ENCODE peak calls at places on chromosomes 13 and 19, in ten cellular contexts. One of them, this sample, is unnamed.

GRCh38 chr19:38464421-38465082 is 31.1 kb downstream of the RYR1 start:
- DNase-seq in GM06990: no peak
- DNase-seq in fibroblast of mammary gland: no peak
- DNase-seq in psoas muscle: no peak
- DNase-seq in cardiac muscle cell: no peak
- DNase-seq in epithelial cell of esophagus: no peak
- DNase-seq in Peyer's patch: no peak
- DNase-seq in GM23338: no peak
- DNase-seq in coronary artery: no peak
- DNase-seq in cardiac fibroblast: no peak
- DNase-seq in this sample: no peak

GRCh38 chr13:44026194-44026593 is 146.5 kb downstream of the LACC1 start:
- DNase-seq in epithelial cell of esophagus: no peak
- DNase-seq in cardiac fibroblast: no peak
- DNase-seq in fibroblast of mammary gland: no peak
- DNase-seq in GM06990: no peak
- DNase-seq in psoas muscle: no peak
- DNase-seq in GM23338: peak
- DNase-seq in coronary artery: no peak
- DNase-seq in cardiac muscle cell: no peak
- DNase-seq in Peyer's patch: no peak
- DNase-seq in this sample: no peak

GRCh38 chr13:109698779-109699178 is 87.6 kb downstream of the IRS2 start:
- DNase-seq in coronary artery: no peak
- DNase-seq in Peyer's patch: no peak
- DNase-seq in epithelial cell of esophagus: peak
- DNase-seq in cardiac fibroblast: peak
- DNase-seq in psoas muscle: no peak
- DNase-seq in fibroblast of mammary gland: peak
- DNase-seq in GM06990: no peak
- DNase-seq in GM23338: no peak
- DNase-seq in cardiac muscle cell: peak
- DNase-seq in this sample: peak

GRCh38 chr19:28489126-28489660 is 723.8 kb downstream of the UQCRFS1 start:
- DNase-seq in coronary artery: no peak
- DNase-seq in psoas muscle: no peak
- DNase-seq in Peyer's patch: no peak
- DNase-seq in cardiac muscle cell: no peak
- DNase-seq in GM06990: no peak
- DNase-seq in cardiac fibroblast: no peak
- DNase-seq in fibroblast of mammary gland: no peak
- DNase-seq in GM23338: peak
- DNase-seq in epithelial cell of esophagus: no peak
- DNase-seq in this sample: no peak

GRCh38 chr19:10228925-10229324 is 2.2 kb downstream of the S1PR2 start:
- DNase-seq in GM23338: peak
- DNase-seq in cardiac muscle cell: peak
- DNase-seq in psoas muscle: no peak
- DNase-seq in coronary artery: no peak
- DNase-seq in cardiac fibroblast: peak
- DNase-seq in fibroblast of mammary gland: peak
- DNase-seq in GM06990: no peak
- DNase-seq in epithelial cell of esophagus: peak
- DNase-seq in Peyer's patch: peak
- DNase-seq in this sample: no peak

GRCh38 chr19:3343619-3344502 is 22.5 kb upstream of the NFIC start:
- DNase-seq in cardiac muscle cell: peak
- DNase-seq in GM06990: no peak
- DNase-seq in psoas muscle: peak
- DNase-seq in cardiac fibroblast: peak
- DNase-seq in fibroblast of mammary gland: peak
- DNase-seq in coronary artery: peak
- DNase-seq in Peyer's patch: peak
- DNase-seq in epithelial cell of esophagus: peak
- DNase-seq in GM23338: peak
- DNase-seq in this sample: peak

GRCh38 chr13:41130356-41130755 is 2.2 kb downstream of the KBTBD6 start:
- DNase-seq in cardiac muscle cell: no peak
- DNase-seq in psoas muscle: no peak
- DNase-seq in GM06990: no peak
- DNase-seq in cardiac fibroblast: peak
- DNase-seq in GM23338: no peak
- DNase-seq in Peyer's patch: no peak
- DNase-seq in epithelial cell of esophagus: peak
- DNase-seq in coronary artery: no peak
- DNase-seq in fibroblast of mammary gland: peak
- DNase-seq in this sample: no peak

GRCh38 chr19:38596057-38596981 is 21.4 kb downstream of the MAP4K1 start:
- DNase-seq in GM23338: peak
- DNase-seq in epithelial cell of esophagus: peak
- DNase-seq in cardiac fibroblast: no peak
- DNase-seq in fibroblast of mammary gland: no peak
- DNase-seq in coronary artery: no peak
- DNase-seq in GM06990: no peak
- DNase-seq in Peyer's patch: peak
- DNase-seq in psoas muscle: peak
- DNase-seq in cardiac muscle cell: peak
- DNase-seq in this sample: peak

GRCh38 chr19:6060600-6061391 is 49.5 kb downstream of the RFX2 start:
- DNase-seq in cardiac muscle cell: no peak
- DNase-seq in GM06990: no peak
- DNase-seq in GM23338: no peak
- DNase-seq in fibroblast of mammary gland: peak
- DNase-seq in psoas muscle: peak
- DNase-seq in coronary artery: peak
- DNase-seq in epithelial cell of esophagus: no peak
- DNase-seq in Peyer's patch: peak
- DNase-seq in cardiac fibroblast: peak
- DNase-seq in this sample: no peak

GRCh38 chr13:98253526-98253925 is 76.5 kb upstream of the RNF113B start:
- DNase-seq in Peyer's patch: no peak
- DNase-seq in cardiac fibroblast: no peak
- DNase-seq in GM23338: no peak
- DNase-seq in coronary artery: peak
- DNase-seq in fibroblast of mammary gland: peak
- DNase-seq in epithelial cell of esophagus: no peak
- DNase-seq in cardiac muscle cell: no peak
- DNase-seq in GM06990: no peak
- DNase-seq in psoas muscle: no peak
- DNase-seq in this sample: peak

GRCh38 chr13:39452834-39453233 is 150.2 kb downstream of the LHFPL6 start:
- DNase-seq in cardiac fibroblast: no peak
- DNase-seq in GM23338: no peak
- DNase-seq in fibroblast of mammary gland: no peak
- DNase-seq in Peyer's patch: no peak
- DNase-seq in GM06990: no peak
- DNase-seq in epithelial cell of esophagus: no peak
- DNase-seq in coronary artery: no peak
- DNase-seq in cardiac muscle cell: no peak
- DNase-seq in psoas muscle: no peak
- DNase-seq in this sample: no peak

GRCh38 chr19:3285647-3286176 is 61.3 kb downstream of the CELF5 start:
- DNase-seq in GM06990: peak
- DNase-seq in coronary artery: no peak
- DNase-seq in GM23338: peak
- DNase-seq in fibroblast of mammary gland: peak
- DNase-seq in Peyer's patch: peak
- DNase-seq in epithelial cell of esophagus: no peak
- DNase-seq in psoas muscle: peak
- DNase-seq in cardiac fibroblast: no peak
- DNase-seq in cardiac muscle cell: peak
- DNase-seq in this sample: no peak

DNA sequence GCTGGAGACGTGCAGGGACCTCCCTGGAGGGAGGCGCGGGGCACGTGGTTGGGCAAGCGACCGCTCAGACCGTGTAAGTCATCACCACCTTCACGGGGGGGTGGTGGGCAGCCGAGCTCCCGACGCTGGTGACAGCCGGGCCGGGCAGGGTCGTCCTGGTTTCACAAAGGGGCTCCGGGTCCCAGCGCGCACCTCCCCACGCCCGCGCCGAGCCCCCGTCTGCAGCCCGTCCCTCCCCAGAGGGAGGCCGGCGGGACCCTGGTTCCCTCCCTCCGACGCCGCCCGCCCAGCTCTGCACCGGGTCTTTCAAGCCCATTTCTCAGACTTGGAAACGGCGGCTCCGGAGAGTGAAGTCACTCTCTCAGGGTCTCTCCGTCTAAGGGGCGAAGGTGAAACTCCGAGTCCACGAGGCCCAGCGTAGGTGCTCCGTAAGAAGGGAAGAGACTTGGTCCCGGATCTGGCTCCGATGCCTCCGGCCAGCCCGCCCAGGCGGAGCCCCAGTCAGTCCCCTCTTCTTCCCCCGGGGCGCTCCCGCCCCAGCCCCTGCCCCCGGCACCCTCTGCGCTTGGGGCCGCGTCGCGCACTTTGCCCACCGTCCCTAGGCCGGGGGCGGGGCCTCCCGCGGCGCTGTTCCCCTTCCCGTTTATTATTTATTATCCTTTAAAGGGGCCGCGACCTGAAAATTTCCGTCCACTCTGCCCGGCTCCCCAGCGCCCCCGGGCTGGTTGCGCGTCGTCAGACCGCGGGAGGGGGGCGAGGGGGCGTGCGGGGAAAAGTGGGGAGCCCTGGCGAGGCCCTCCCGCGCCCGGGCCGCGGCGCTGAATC is 536 bp upstream of the ARID3A start:
- DNase-seq in GM23338: peak
- DNase-seq in psoas muscle: peak
- DNase-seq in cardiac muscle cell: peak
- DNase-seq in GM06990: peak
- DNase-seq in coronary artery: peak
- DNase-seq in fibroblast of mammary gland: peak
- DNase-seq in Peyer's patch: peak
- DNase-seq in epithelial cell of esophagus: peak
- DNase-seq in cardiac fibroblast: peak
- DNase-seq in this sample: peak
- TF ChIP-seq CTCF in GM23338: no peak
- TF ChIP-seq CTCF in psoas muscle: no peak
- TF ChIP-seq CTCF in cardiac muscle cell: no peak
- TF ChIP-seq CTCF in GM06990: peak
- TF ChIP-seq CTCF in coronary artery: no peak
- TF ChIP-seq CTCF in fibroblast of mammary gland: no peak
- TF ChIP-seq CTCF in Peyer's patch: no peak
- TF ChIP-seq CTCF in epithelial cell of esophagus: no peak
- TF ChIP-seq CTCF in cardiac fibroblast: no peak
- TF ChIP-seq CTCF in this sample: no peak

GRCh38 chr19:13024958-13025653 is 29.8 kb downstream of the NFIX start:
- DNase-seq in epithelial cell of esophagus: no peak
- DNase-seq in fibroblast of mammary gland: no peak
- DNase-seq in GM06990: no peak
- DNase-seq in cardiac muscle cell: no peak
- DNase-seq in Peyer's patch: no peak
- DNase-seq in psoas muscle: peak
- DNase-seq in coronary artery: no peak
- DNase-seq in GM23338: peak
- DNase-seq in cardiac fibroblast: no peak
- DNase-seq in this sample: no peak
- H3K4me3 ChIP-seq in epithelial cell of esophagus: peak
- H3K4me3 ChIP-seq in fibroblast of mammary gland: peak
- H3K4me3 ChIP-seq in GM06990: no peak
- H3K4me3 ChIP-seq in cardiac muscle cell: no peak
- H3K4me3 ChIP-seq in Peyer's patch: peak
- H3K4me3 ChIP-seq in psoas muscle: peak
- H3K4me3 ChIP-seq in coronary artery: peak
- H3K4me3 ChIP-seq in GM23338: peak
- H3K4me3 ChIP-seq in cardiac fibroblast: peak
- H3K4me3 ChIP-seq in this sample: peak

GRCh38 chr19:34404109-34404909 is at the start of gene PDCD2L:
- DNase-seq in cardiac fibroblast: peak
- DNase-seq in epithelial cell of esophagus: peak
- DNase-seq in GM06990: peak
- DNase-seq in cardiac muscle cell: peak
- DNase-seq in GM23338: peak
- DNase-seq in fibroblast of mammary gland: peak
- DNase-seq in coronary artery: peak
- DNase-seq in psoas muscle: peak
- DNase-seq in Peyer's patch: peak
- DNase-seq in this sample: peak
- TF ChIP-seq CTCF in cardiac fibroblast: no peak
- TF ChIP-seq CTCF in epithelial cell of esophagus: no peak
- TF ChIP-seq CTCF in GM06990: no peak
- TF ChIP-seq CTCF in cardiac muscle cell: no peak
- TF ChIP-seq CTCF in GM23338: no peak
- TF ChIP-seq CTCF in fibroblast of mammary gland: no peak
- TF ChIP-seq CTCF in coronary artery: no peak
- TF ChIP-seq CTCF in psoas muscle: no peak
- TF ChIP-seq CTCF in Peyer's patch: no peak
- TF ChIP-seq CTCF in this sample: no peak

GRCh38 chr19:17951151-17952040 is 15.5 kb upstream of the KCNN1 start:
- DNase-seq in fibroblast of mammary gland: no peak
- DNase-seq in cardiac fibroblast: no peak
- DNase-seq in epithelial cell of esophagus: no peak
- DNase-seq in cardiac muscle cell: no peak
- DNase-seq in Peyer's patch: no peak
- DNase-seq in GM06990: no peak
- DNase-seq in psoas muscle: no peak
- DNase-seq in coronary artery: no peak
- DNase-seq in GM23338: no peak
- DNase-seq in this sample: no peak

GRCh38 chr19:17948474-17948966 is 15.7 kb downstream of the CCDC124 start:
- DNase-seq in Peyer's patch: no peak
- DNase-seq in GM23338: peak
- DNase-seq in fibroblast of mammary gland: no peak
- DNase-seq in coronary artery: no peak
- DNase-seq in epithelial cell of esophagus: no peak
- DNase-seq in cardiac fibroblast: no peak
- DNase-seq in cardiac muscle cell: no peak
- DNase-seq in GM06990: no peak
- DNase-seq in psoas muscle: no peak
- DNase-seq in this sample: no peak

GRCh38 chr19:17950310-17951150 is 16.4 kb upstream of the KCNN1 start:
- DNase-seq in GM23338: peak
- DNase-seq in cardiac muscle cell: no peak
- DNase-seq in fibroblast of mammary gland: no peak
- DNase-seq in cardiac fibroblast: no peak
- DNase-seq in coronary artery: no peak
- DNase-seq in GM06990: peak
- DNase-seq in epithelial cell of esophagus: no peak
- DNase-seq in Peyer's patch: no peak
- DNase-seq in psoas muscle: no peak
- DNase-seq in this sample: no peak

GRCh38 chr19:17948967-17949930 is 16.4 kb downstream of the CCDC124 start:
- DNase-seq in Peyer's patch: no peak
- DNase-seq in GM23338: no peak
- DNase-seq in fibroblast of mammary gland: no peak
- DNase-seq in epithelial cell of esophagus: no peak
- DNase-seq in psoas muscle: no peak
- DNase-seq in cardiac muscle cell: no peak
- DNase-seq in coronary artery: no peak
- DNase-seq in GM06990: peak
- DNase-seq in cardiac fibroblast: no peak
- DNase-seq in this sample: peak

DNA sequence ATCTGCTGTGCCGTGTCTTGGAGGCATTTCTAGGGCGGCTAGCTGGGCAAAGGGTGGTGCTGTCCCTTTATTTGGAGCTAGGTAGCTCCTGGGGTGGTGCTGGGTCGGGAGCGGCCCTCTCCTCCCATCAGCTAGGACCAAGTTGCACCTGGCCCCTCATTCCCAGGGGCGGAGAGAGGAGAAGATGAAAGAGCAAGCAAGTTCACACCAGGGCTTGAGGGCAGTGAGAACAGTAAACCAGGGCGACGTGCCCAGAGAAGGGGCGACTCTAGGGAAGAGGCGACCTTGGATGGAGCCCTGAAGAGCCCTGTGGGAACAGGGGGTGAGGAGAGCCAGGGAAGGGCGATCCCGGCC is 17.0 kb upstream of the KCNN1 start:
- DNase-seq in coronary artery: no peak
- DNase-seq in cardiac fibroblast: no peak
- DNase-seq in Peyer's patch: no peak
- DNase-seq in GM06990: no peak
- DNase-seq in psoas muscle: no peak
- DNase-seq in cardiac muscle cell: no peak
- DNase-seq in epithelial cell of esophagus: no peak
- DNase-seq in fibroblast of mammary gland: no peak
- DNase-seq in GM23338: peak
- DNase-seq in this sample: no peak
- H3K4me3 ChIP-seq in coronary artery: peak
- H3K4me3 ChIP-seq in cardiac fibroblast: no peak
- H3K4me3 ChIP-seq in Peyer's patch: no peak
- H3K4me3 ChIP-seq in GM06990: no peak
- H3K4me3 ChIP-seq in psoas muscle: no peak
- H3K4me3 ChIP-seq in cardiac muscle cell: peak
- H3K4me3 ChIP-seq in epithelial cell of esophagus: no peak
- H3K4me3 ChIP-seq in fibroblast of mammary gland: no peak
- H3K4me3 ChIP-seq in GM23338: peak
- H3K4me3 ChIP-seq in this sample: no peak

This sample was measured in foreskin fibroblast.